ENCODE peak calls at places on chromosome 12, in ten cellular contexts. L is cardiac muscle cell, N is RWPE2, C is fibroblast of pulmonary artery, R is HepG2, H is pancreas, X is BE2C, K is body of pancreas, Y is tibial artery, I is heart right ventricle. Z is an unnamed sample.

GRCh38 chr12:82687020-82687951 is 580 bp downstream of the TMTC2 start:
- DNase-seq in C (peak), X (peak), L (peak), N (peak), H (peak), I (peak), R (no peak), Y (peak), K (peak), Z (peak)

GRCh38 chr12:117158911-117159310 is 31.4 kb downstream of the FBXO21 start:
- DNase-seq in H (no peak), L (no peak), I (no peak), R (no peak), Y (no peak), N (no peak), K (no peak), X (no peak), C (peak), Z (peak)

GRCh38 chr12:71281425-71281824 is 123.6 kb upstream of the TSPAN8 start:
- DNase-seq in Y (no peak), R (no peak), L (no peak), H (no peak), N (no peak), I (no peak), C (no peak), K (no peak), X (no peak), Z (no peak)

GRCh38 chr12:131120831-131121271 is 167.1 kb downstream of the ADGRD1 start:
- DNase-seq in X (no peak), C (no peak), N (no peak), I (no peak), K (no peak), L (no peak), H (no peak), Y (peak), R (no peak), Z (no peak)

GRCh38 chr12:116361404-116362223 is 84.1 kb upstream of the MED13L start:
- DNase-seq in R (no peak), H (no peak), C (no peak), X (no peak), L (no peak), I (no peak), Y (no peak), N (no peak), K (no peak), Z (no peak)

GRCh38 chr12:55973598-55974307 is at the start of gene RAB5B:
- DNase-seq in Y (peak), L (peak), I (peak), H (peak), K (peak), N (peak), X (peak), C (peak), R (peak), Z (peak)

GRCh38 chr12:108515916-108516315 is 839 bp downstream of the FICD start:
- DNase-seq in K (peak), I (no peak), C (no peak), H (no peak), X (no peak), Y (no peak), R (peak), L (no peak), N (no peak), Z (peak)

GRCh38 chr12:82896979-82897378 is 210.3 kb downstream of the TMTC2 start:
- DNase-seq in H (no peak), I (no peak), N (no peak), L (no peak), K (peak), X (no peak), R (no peak), Y (no peak), C (peak), Z (peak)

GRCh38 chr12:29350080-29350479 is 30.9 kb downstream of the ERGIC2 start:
- DNase-seq in I (no peak), X (no peak), L (peak), H (no peak), C (peak), K (no peak), Y (no peak), N (no peak), R (peak), Z (peak)

GRCh38 chr12:48454675-48455074 is 17.7 kb upstream of the ANP32D start:
- DNase-seq in L (no peak), H (no peak), K (no peak), C (peak), Y (no peak), X (no peak), R (peak), N (no peak), I (no peak), Z (peak)

GRCh38 chr12:109562871-109563270 is 10.4 kb downstream of the MMAB start:
- DNase-seq in L (no peak), Y (no peak), N (no peak), C (no peak), I (no peak), R (no peak), H (no peak), K (no peak), X (no peak), Z (no peak)

GRCh38 chr12:122838841-122839240 is 3.6 kb downstream of the HIP1R start:
- DNase-seq in R (no peak), Y (no peak), L (no peak), K (no peak), N (no peak), I (no peak), H (no peak), C (no peak), X (no peak), Z (no peak)

GRCh38 chr12:63042646-63043045 is 107.7 kb upstream of the PPM1H start:
- DNase-seq in Y (no peak), N (no peak), K (no peak), R (no peak), C (peak), I (no peak), X (no peak), H (no peak), L (no peak), Z (no peak)

GRCh38 chr12:90311561-90311960 is 602.9 kb upstream of the ATP2B1 start:
- DNase-seq in N (no peak), X (no peak), K (no peak), L (no peak), H (no peak), Y (no peak), C (no peak), R (no peak), I (no peak), Z (no peak)

GRCh38 chr12:70267550-70267949 is 24.3 kb downstream of the CNOT2 start:
- DNase-seq in R (no peak), N (no peak), H (no peak), X (no peak), Y (no peak), I (no peak), C (peak), L (no peak), K (no peak), Z (peak)

GRCh38 chr12:11827096-11827841 is 177.8 kb downstream of the ETV6 start:
- DNase-seq in I (no peak), X (no peak), N (no peak), R (no peak), L (peak), H (no peak), C (no peak), K (peak), Y (no peak), Z (peak)

GRCh38 chr12:107318804-107319535 is 225.6 kb upstream of the CRY1 start:
- DNase-seq in H (peak), I (no peak), R (no peak), K (peak), X (peak), Y (no peak), N (no peak), C (peak), L (peak), Z (peak)

GRCh38 chr12:24728826-24729225 is 220.1 kb downstream of the BCAT1 start:
- DNase-seq in H (no peak), Y (no peak), K (no peak), I (no peak), X (no peak), N (no peak), R (no peak), C (no peak), L (no peak), Z (no peak)

GRCh38 chr12:41917827-41918445 is 226.7 kb downstream of the GXYLT1 start:
- DNase-seq in C (peak), X (no peak), H (no peak), N (no peak), L (peak), I (no peak), K (no peak), R (no peak), Y (no peak), Z (peak)

GRCh38 chr12:93766802-93767523 is 89.8 kb downstream of the CRADD start:
- DNase-seq in H (no peak), L (peak), Y (peak), N (no peak), K (no peak), R (no peak), C (peak), X (peak), I (no peak), Z (peak)

GRCh38 chr12:107404981-107405380 is 280.6 kb upstream of the PWP1 start:
- DNase-seq in C (peak), K (no peak), I (no peak), R (peak), N (no peak), Y (no peak), L (peak), H (no peak), X (peak), Z (no peak)

GRCh38 chr12:121036810-121037326 is 2.2 kb downstream of the OASL start:
- DNase-seq in R (no peak), Y (no peak), I (no peak), H (no peak), N (no peak), C (peak), L (no peak), X (no peak), K (no peak), Z (peak)

GRCh38 chr12:71164877-71165197 is 7.0 kb upstream of the TSPAN8 start:
- DNase-seq in H (no peak), L (no peak), Y (no peak), X (no peak), K (no peak), N (no peak), I (no peak), R (peak), C (no peak), Z (peak)

GRCh38 chr12:124392991-124393790 is 98.3 kb downstream of the RFLNA start:
- DNase-seq in R (no peak), I (peak), Y (peak), L (no peak), H (peak), K (peak), C (peak), X (peak), N (no peak), Z (peak)

GRCh38 chr12:45601888-45602287 is 127.6 kb upstream of the ARID2 start:
- DNase-seq in Y (no peak), L (no peak), K (no peak), C (no peak), R (no peak), H (no peak), I (no peak), N (no peak), X (no peak), Z (no peak)

GRCh38 chr12:48442191-48442828 is 30.0 kb upstream of the ANP32D start:
- DNase-seq in N (no peak), C (no peak), H (no peak), Y (no peak), K (no peak), L (no peak), I (no peak), R (peak), X (no peak), Z (no peak)

GRCh38 chr12:51082561-51083139 is 746 bp downstream of the CSRNP2 start:
- DNase-seq in R (peak), X (no peak), H (no peak), L (no peak), K (no peak), I (no peak), Y (peak), C (peak), N (no peak), Z (peak)

GRCh38 chr12:96068636-96069035 is 33.2 kb upstream of the LTA4H start:
- DNase-seq in Y (no peak), L (no peak), K (no peak), X (no peak), R (no peak), N (no peak), I (no peak), C (no peak), H (no peak), Z (no peak)

GRCh38 chr12:120117961-120118709 is 1.6 kb upstream of the RAB35 start:
- DNase-seq in K (no peak), X (no peak), I (no peak), R (peak), L (peak), Y (no peak), N (no peak), C (peak), H (no peak), Z (peak)

GRCh38 chr12:108784270-108784669 is 53.0 kb upstream of the CORO1C start:
- DNase-seq in Y (no peak), X (no peak), K (no peak), C (no peak), N (no peak), L (peak), H (no peak), I (no peak), R (no peak), Z (no peak)

GRCh38 chr12:105426766-105427165 is 96.3 kb downstream of the C12orf75 start:
- DNase-seq in K (no peak), H (no peak), C (no peak), Y (no peak), R (no peak), X (no peak), I (no peak), N (no peak), L (no peak), Z (no peak)

GRCh38 chr12:106139422-106140141 is 828 bp upstream of the NUAK1 start:
- DNase-seq in I (peak), N (peak), L (peak), X (no peak), C (peak), R (peak), K (peak), Y (peak), H (peak), Z (peak)

GRCh38 chr12:126093911-126094310 is 1028.7 kb downstream of the AACS start:
- DNase-seq in X (peak), Y (no peak), C (peak), L (peak), R (no peak), I (no peak), K (no peak), H (no peak), N (no peak), Z (peak)

DNA sequence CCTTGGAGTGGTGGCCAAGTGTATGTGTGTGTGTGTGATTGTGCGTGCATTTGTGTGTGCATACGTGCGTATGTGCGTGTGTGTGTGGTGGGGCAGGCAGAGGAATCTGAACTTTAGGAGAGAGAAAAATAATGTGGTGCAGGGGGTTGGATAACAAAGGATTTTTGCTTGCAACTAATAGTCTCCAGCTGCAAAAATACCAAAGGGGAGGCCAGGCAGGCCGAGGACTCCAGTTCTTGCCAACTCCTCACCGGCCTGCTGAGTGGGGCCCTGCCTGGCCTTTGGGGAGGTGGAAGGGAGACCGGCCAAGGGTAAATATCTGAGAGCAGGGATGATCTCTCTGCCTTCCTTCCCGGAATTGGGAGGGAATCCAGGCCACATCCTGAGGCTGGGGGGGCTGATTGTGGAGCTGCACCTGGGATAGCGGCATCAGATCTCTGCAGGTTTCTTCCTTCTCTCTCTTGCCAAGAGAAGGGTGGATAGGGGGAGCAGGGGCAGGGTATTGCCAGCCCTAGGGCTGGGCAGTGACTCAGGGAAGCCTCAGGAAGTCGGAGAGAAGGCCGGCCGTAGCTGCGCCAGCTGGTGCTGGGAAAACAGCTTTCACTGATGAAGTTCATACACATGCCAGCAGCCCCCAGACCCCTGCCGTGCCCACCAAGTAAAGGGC is 4.5 kb upstream of the LRP1-AS start:
- DNase-seq in C (peak), I (peak), N (no peak), Y (no peak), R (no peak), H (peak), K (no peak), L (no peak), X (no peak), Z (peak)
- H3K4me3 ChIP-seq in C (no peak), I (no peak), N (no peak), Y (no peak), R (no peak), H (no peak), K (no peak), L (no peak), X (no peak), Z (peak)

GRCh38 chr12:27009926-27010325 is 4.3 kb downstream of the TM7SF3 start:
- DNase-seq in H (no peak), Y (no peak), R (no peak), K (no peak), X (no peak), N (no peak), C (no peak), L (no peak), I (no peak), Z (no peak)
- TF ChIP-seq CTCF in H (no peak), Y (no peak), R (peak), K (no peak), X (no peak), N (no peak), C (no peak), L (no peak), I (no peak), Z (no peak)

GRCh38 chr12:7872565-7873304 is at the start of gene SLC2A14:
- DNase-seq in L (peak), Y (no peak), R (no peak), I (no peak), H (peak), X (no peak), C (no peak), N (no peak), K (no peak), Z (no peak)
- H3K4me3 ChIP-seq in L (no peak), Y (peak), R (no peak), I (peak), H (no peak), X (no peak), C (peak), N (no peak), K (no peak), Z (no peak)

DNA sequence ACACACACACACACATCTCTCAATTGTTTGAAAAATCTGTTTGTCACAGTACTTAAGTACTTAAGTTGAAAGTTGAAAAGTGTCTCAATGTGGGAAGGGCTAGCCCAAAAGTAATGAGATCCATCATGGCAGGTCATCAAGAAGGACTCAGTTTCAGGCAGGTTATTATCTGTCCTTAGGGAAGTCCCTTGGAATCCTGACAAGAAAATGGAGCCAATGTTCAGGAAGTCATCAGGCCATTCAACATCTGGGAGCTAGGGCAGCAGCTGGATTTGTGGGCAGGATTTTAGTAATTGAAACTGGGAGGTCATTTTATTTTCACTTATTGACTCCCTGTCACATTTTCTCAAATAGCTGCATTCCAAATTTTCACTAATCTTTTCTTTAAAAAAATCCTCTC is 56.1 kb downstream of the MSRB3 start:
- DNase-seq in K (no peak), H (no peak), Y (no peak), I (no peak), R (no peak), L (no peak), N (no peak), C (peak), X (no peak), Z (peak)
- TF ChIP-seq CTCF in K (no peak), H (no peak), Y (no peak), I (no peak), R (no peak), L (no peak), N (no peak), C (no peak), X (no peak), Z (no peak)

GRCh38 chr12:101828463-101829196 is 2.1 kb downstream of the GNPTAB start:
- DNase-seq in Y (no peak), C (no peak), N (no peak), L (no peak), X (no peak), H (no peak), K (no peak), I (no peak), R (no peak), Z (no peak)
- H3K4me3 ChIP-seq in Y (no peak), C (no peak), N (no peak), L (no peak), X (no peak), H (no peak), K (no peak), I (no peak), R (no peak), Z (no peak)

GRCh38 chr12:40565029-40565633 is 127.1 kb upstream of the CNTN1 start:
- DNase-seq in I (no peak), C (no peak), K (no peak), R (no peak), Y (no peak), H (no peak), N (no peak), X (no peak), L (no peak), Z (no peak)
- TF ChIP-seq CTCF in I (no peak), C (no peak), K (no peak), R (no peak), Y (no peak), H (no peak), N (no peak), X (no peak), L (no peak), Z (no peak)